ENCODE peak calls at places on chromosomes 4 and X, in ten cellular contexts. R is adrenal gland, I is lower lobe of right lung, B is fibroblast of lung, C is pancreas, M is tibial nerve, H is cardiac muscle cell, U is RWPE1, S is A549, N is substantia nigra. Z is an unnamed sample.

GRCh38 chrX:154727418-154728323 is 23.2 kb downstream of the GAB3 start:
- DNase-seq in S (no peak), I (peak), R (peak), N (no peak), B (peak), C (peak), M (peak), H (no peak), U (no peak), Z (no peak)

GRCh38 chr4:181004056-181004455 is 1239.1 kb upstream of the TENM3 start:
- DNase-seq in S (no peak), I (no peak), N (no peak), H (no peak), U (no peak), R (no peak), C (no peak), B (peak), M (no peak), Z (no peak)

GRCh38 chrX:104864296-104864695 is 298.3 kb downstream of the IL1RAPL2 start:
- DNase-seq in H (no peak), S (no peak), M (no peak), C (no peak), I (no peak), R (no peak), N (no peak), B (peak), U (no peak), Z (no peak)

GRCh38 chrX:866441-866990 is 235.9 kb downstream of the SHOX start:
- DNase-seq in N (no peak), M (no peak), I (no peak), R (no peak), S (no peak), U (no peak), B (no peak), C (no peak), H (no peak), Z (no peak)

GRCh38 chr4:11223261-11223660 is 205.4 kb downstream of the HS3ST1 start:
- DNase-seq in M (no peak), N (no peak), U (no peak), C (no peak), R (no peak), H (no peak), I (no peak), S (no peak), B (no peak), Z (no peak)

GRCh38 chrX:73239242-73239641 is 24.6 kb upstream of the NAP1L2 start:
- DNase-seq in S (no peak), I (no peak), N (no peak), M (no peak), B (no peak), R (no peak), C (no peak), U (no peak), H (no peak), Z (no peak)

GRCh38 chrX:129239371-129239770 is 283.9 kb downstream of the SMARCA1 start:
- DNase-seq in C (no peak), M (no peak), H (no peak), R (no peak), S (peak), B (peak), N (no peak), U (no peak), I (no peak), Z (no peak)

GRCh38 chr4:48483006-48483776 is at the start of gene SLC10A4:
- DNase-seq in N (no peak), C (no peak), B (no peak), H (peak), U (no peak), S (peak), R (no peak), M (no peak), I (peak), Z (no peak)

GRCh38 chrX:28016823-28017222 is 35.6 kb upstream of the DCAF8L1 start:
- DNase-seq in R (no peak), U (peak), N (no peak), I (no peak), H (no peak), B (no peak), C (no peak), M (no peak), S (no peak), Z (no peak)

GRCh38 chr4:152707632-152708031 is 27.8 kb upstream of the TMEM154 start:
- DNase-seq in S (no peak), N (no peak), C (no peak), M (no peak), B (no peak), R (no peak), U (no peak), I (no peak), H (no peak), Z (no peak)

GRCh38 chr4:116953947-116954346 is 131.4 kb downstream of the TRAM1L1 start:
- DNase-seq in N (no peak), C (no peak), M (no peak), H (no peak), I (no peak), B (no peak), S (no peak), R (no peak), U (no peak), Z (no peak)

GRCh38 chr4:122480655-122481487 is 24.3 kb upstream of the IL2 start:
- DNase-seq in U (no peak), N (no peak), S (no peak), R (no peak), I (no peak), B (no peak), M (no peak), H (no peak), C (no peak), Z (no peak)

GRCh38 chr4:142696334-142697122 is 149.6 kb downstream of the INPP4B start:
- DNase-seq in C (no peak), R (no peak), H (no peak), B (no peak), M (no peak), I (no peak), N (no peak), U (no peak), S (no peak), Z (no peak)

GRCh38 chrX:39874202-39874816 is 223.4 kb downstream of the BCOR start:
- DNase-seq in C (no peak), S (no peak), U (no peak), H (no peak), M (no peak), N (no peak), B (no peak), I (no peak), R (no peak), Z (no peak)

GRCh38 chr4:176270669-176271068 is 1.6 kb upstream of the ASB5 start:
- DNase-seq in C (no peak), B (peak), R (no peak), M (no peak), U (peak), N (no peak), I (no peak), H (no peak), S (peak), Z (no peak)

GRCh38 chr4:76951333-76952033 is 1.9 kb downstream of the SEPTIN11 start:
- DNase-seq in B (peak), C (no peak), S (no peak), N (no peak), I (no peak), H (no peak), M (no peak), R (no peak), U (no peak), Z (no peak)

GRCh38 chr4:158805628-158806471 is 37.0 kb downstream of the FNIP2 start:
- DNase-seq in U (peak), H (peak), B (no peak), R (peak), C (no peak), S (no peak), M (peak), I (no peak), N (no peak), Z (no peak)

GRCh38 chr4:162659716-162660115 is 495.9 kb upstream of the FSTL5 start:
- DNase-seq in U (no peak), H (no peak), R (no peak), I (no peak), N (no peak), S (no peak), C (no peak), B (peak), M (no peak), Z (no peak)

GRCh38 chrX:129000797-129001196 is 522.5 kb downstream of the SMARCA1 start:
- DNase-seq in U (no peak), C (no peak), S (no peak), N (no peak), B (no peak), R (no peak), I (no peak), H (no peak), M (no peak), Z (no peak)

GRCh38 chr4:52037730-52038108 is 380 bp downstream of the SGCB start:
- DNase-seq in I (no peak), R (peak), S (peak), H (peak), C (peak), B (peak), U (peak), N (peak), M (no peak), Z (peak)

GRCh38 chrX:724256-724655 is 93.7 kb downstream of the SHOX start:
- DNase-seq in N (no peak), U (no peak), C (no peak), B (no peak), S (no peak), H (no peak), R (no peak), I (no peak), M (no peak), Z (no peak)

GRCh38 chr4:93103042-93103441 is 725.5 kb upstream of the ATOH1 start:
- DNase-seq in R (no peak), H (no peak), S (no peak), U (no peak), B (no peak), M (no peak), I (no peak), C (no peak), N (no peak), Z (no peak)

GRCh38 chrX:39204945-39205344 is 403.7 kb downstream of the MID1IP1 start:
- DNase-seq in I (no peak), S (no peak), C (no peak), B (no peak), U (no peak), M (no peak), R (no peak), N (no peak), H (no peak), Z (no peak)

GRCh38 chrX:46485897-46486296 is 59.3 kb downstream of the ZNF674 start:
- DNase-seq in U (no peak), S (no peak), N (no peak), C (no peak), B (no peak), R (no peak), I (no peak), H (no peak), M (no peak), Z (no peak)

GRCh38 chrX:32185160-32185559 is 1026.2 kb downstream of the DMD start:
- DNase-seq in I (no peak), B (no peak), N (no peak), C (no peak), M (no peak), H (no peak), S (no peak), U (no peak), R (no peak), Z (no peak)

GRCh38 chr4:7658297-7659204 is 223.8 kb upstream of the PSAPL1 start:
- DNase-seq in B (peak), S (no peak), M (no peak), N (no peak), R (no peak), H (no peak), I (peak), U (no peak), C (no peak), Z (no peak)

GRCh38 chr4:82380344-82380743 is 6.6 kb upstream of the HNRNPD start:
- DNase-seq in U (no peak), H (no peak), R (no peak), N (no peak), I (no peak), C (no peak), S (no peak), M (no peak), B (no peak), Z (no peak)

DNA sequence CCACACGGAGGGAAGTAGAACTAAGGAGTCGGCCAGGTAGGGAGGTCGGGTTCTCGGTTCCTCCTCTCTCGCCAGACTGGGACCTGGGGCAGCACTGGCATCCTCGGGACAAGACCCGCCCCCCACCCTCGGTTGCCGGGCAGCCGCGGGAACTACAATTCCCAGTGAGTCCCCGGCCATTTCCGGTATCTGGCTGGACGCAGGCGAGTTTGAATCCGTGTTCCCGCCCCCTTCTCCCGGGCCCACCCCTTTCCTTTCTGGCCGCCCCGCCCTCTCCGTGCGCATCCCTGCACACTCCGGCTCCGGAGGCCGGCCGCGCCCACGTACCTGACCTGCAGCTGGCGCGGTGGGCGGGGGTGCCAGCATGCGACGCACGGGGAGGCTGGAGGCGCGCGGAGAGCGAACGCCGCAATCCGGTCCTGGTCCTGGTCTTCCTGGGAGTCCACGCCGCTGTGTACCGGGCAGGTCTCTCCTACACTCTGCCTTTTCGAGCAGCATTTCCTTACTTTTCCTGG is 10.2 kb upstream of the DLG3 start:
- DNase-seq in M (peak), S (peak), H (peak), B (peak), R (peak), U (peak), C (peak), I (peak), N (peak), Z (peak)
- H3K27ac ChIP-seq in M (peak), S (peak), H (peak), B (peak), R (peak), U (peak), C (peak), I (peak), N (peak), Z (peak)

GRCh38 chr4:140719022-140719421 is 37.2 kb downstream of the TBC1D9 start:
- DNase-seq in N (no peak), U (no peak), B (peak), I (no peak), R (no peak), S (no peak), M (no peak), H (no peak), C (no peak), Z (no peak)
- H3K27ac ChIP-seq in N (no peak), U (no peak), B (no peak), I (peak), R (no peak), S (no peak), M (peak), H (no peak), C (no peak), Z (no peak)

GRCh38 chrX:51922561-51922960 is 29.1 kb downstream of the MAGED1 start:
- DNase-seq in R (no peak), U (no peak), C (no peak), I (no peak), M (no peak), H (no peak), N (no peak), B (no peak), S (no peak), Z (no peak)

GRCh38 chrX:51917600-51917999 is 24.2 kb downstream of the MAGED1 start:
- DNase-seq in U (no peak), N (no peak), M (no peak), S (no peak), R (no peak), I (no peak), C (no peak), B (no peak), H (no peak), Z (no peak)
- H3K27ac ChIP-seq in U (no peak), N (no peak), M (no peak), S (no peak), R (no peak), I (no peak), C (no peak), B (no peak), H (no peak), Z (no peak)

GRCh38 chrX:22467571-22467970 is 194.9 kb downstream of the CBLL2 start:
- DNase-seq in S (no peak), M (no peak), H (no peak), I (no peak), R (no peak), N (no peak), U (no peak), C (no peak), B (no peak), Z (no peak)
- H3K27ac ChIP-seq in S (no peak), M (no peak), H (no peak), I (no peak), R (no peak), N (no peak), U (no peak), C (no peak), B (no peak), Z (no peak)